ENCODE peak calls at places on chromosomes 5 and 9, in four cellular contexts. T is mammary epithelial cell; K is heart left ventricle; F is activated CD8-positive, alpha-beta T cell treated with anti-CD3 and anti-CD28 coated beads for 36 hours. U is an unnamed sample.

GRCh38 chr9:114524401-114524800 is 19.1 kb upstream of the WHRN start:
- DNase-seq in T (no peak), F (no peak), K (no peak), U (peak; percentile 11)

GRCh38 chr5:16572289-16573015 is 44.3 kb downstream of the RETREG1 start:
- DNase-seq in F (no peak), T (no peak), K (no peak), U (no peak)

GRCh38 chr5:115309751-115310370 is 13.4 kb upstream of the CCDC112 start:
- DNase-seq in K (no peak), F (no peak), T (peak; percentile 43), U (peak; percentile 64)

GRCh38 chr5:40904205-40904993 is 4.9 kb upstream of the C7 start:
- DNase-seq in T (peak; percentile 49), K (no peak), F (peak; percentile 62), U (peak; percentile 71)

GRCh38 chr5:147547730-147548129 is 37.9 kb upstream of the DPYSL3 start:
- DNase-seq in T (no peak), F (no peak), K (no peak), U (peak; percentile 36)

GRCh38 chr9:16335788-16336580 is 534.5 kb downstream of the BNC2 start:
- DNase-seq in T (peak; percentile 98), K (peak; percentile 65), F (no peak), U (peak; percentile 98)

GRCh38 chr5:77546-77945 is 14.4 kb upstream of the PLEKHG4B start:
- DNase-seq in F (no peak), T (no peak), K (no peak), U (no peak)

GRCh38 chr5:39015743-39016586 is 58.2 kb downstream of the RICTOR start:
- DNase-seq in T (peak; percentile 63), K (no peak), F (no peak), U (peak; percentile 73)

GRCh38 chr9:127608104-127608966 is 3.7 kb upstream of the STXBP1 start:
- DNase-seq in T (peak; percentile 74), F (peak; percentile 76), K (peak; percentile 88), U (peak; percentile 51)

GRCh38 chr5:3345195-3345594 is 250.4 kb upstream of the IRX1 start:
- DNase-seq in T (no peak), F (no peak), K (peak; percentile 22), U (no peak)

GRCh38 chr9:92711844-92712243 is 41.9 kb upstream of the IPPK start:
- DNase-seq in F (no peak), K (no peak), T (no peak), U (no peak)

GRCh38 chr5:72347801-72348305 is 27.7 kb downstream of the PTCD2 start:
- DNase-seq in T (peak; percentile 86), F (no peak), K (no peak), U (peak; percentile 97)

GRCh38 chr9:123033352-123033751 is at the start of gene GPR21:
- DNase-seq in K (no peak), F (no peak), T (no peak), U (no peak)

GRCh38 chr9:118059520-118060278 is 355.5 kb downstream of the TLR4 start:
- DNase-seq in F (peak; percentile 9), T (peak; percentile 19), K (no peak), U (peak; percentile 27)

GRCh38 chr5:120817044-120817985 is 353.2 kb downstream of the PRR16 start:
- DNase-seq in T (peak; percentile 5), K (no peak), F (no peak), U (peak; percentile 29)